ENCODE peak calls at places on chromosomes 2 and 18, in five cellular contexts. N is pancreas, W is K562, C is neural progenitor cell, T is OCI-LY7. J is an unnamed sample.

GRCh38 chr2:133342960-133343359 is 225.3 kb downstream of the NCKAP5 start:
- DNase-seq in N (no peak), W (no peak), T (no peak), C (no peak), J (no peak)

GRCh38 chr18:57561728-57562423 is 24.6 kb downstream of the FECH start:
- DNase-seq in N (no peak), W (peak; percentile 63), T (peak; percentile 55), C (peak; percentile 84), J (peak; percentile 66)

GRCh38 chr2:204842731-204843490 is 297.6 kb downstream of the PARD3B start:
- DNase-seq in W (no peak), C (no peak), N (no peak), T (no peak), J (no peak)

GRCh38 chr18:33201509-33201926 is 239.0 kb downstream of the CCDC178 start:
- DNase-seq in T (no peak), C (peak; percentile 72), W (no peak), N (no peak), J (peak; percentile 60)

GRCh38 chr2:190098851-190099250 is 36.3 kb upstream of the MSTN start:
- DNase-seq in C (no peak), W (no peak), T (no peak), N (no peak), J (no peak)

GRCh38 chr2:53021285-53021684 is 746.3 kb upstream of the CHAC2 start:
- DNase-seq in C (no peak), T (no peak), N (no peak), W (no peak), J (peak; percentile 12)

GRCh38 chr2:52960891-52961290 is 806.7 kb upstream of the CHAC2 start:
- DNase-seq in N (no peak), C (peak; percentile 20), W (no peak), T (no peak), J (no peak)

GRCh38 chr2:68737717-68738116 is 3.1 kb downstream of the ARHGAP25 start:
- DNase-seq in C (no peak), W (no peak), T (peak; percentile 65), N (no peak), J (no peak)

GRCh38 chr2:158024288-158024898 is 77.3 kb upstream of the UPP2 start:
- DNase-seq in W (peak; percentile 63), N (peak; percentile 40), T (peak; percentile 45), C (peak; percentile 62), J (peak; percentile 52)

GRCh38 chr2:200618590-200619021 is 32.8 kb downstream of the AOX1 start:
- DNase-seq in C (peak; percentile 40), T (peak; percentile 45), N (no peak), W (no peak), J (peak; percentile 87)

GRCh38 chr2:72539145-72539552 is 286.7 kb downstream of the EXOC6B start:
- DNase-seq in N (no peak), W (no peak), T (no peak), C (peak; percentile 15), J (peak; percentile 90)

GRCh38 chr18:31185551-31185950 is 22.9 kb upstream of the DSC1 start:
- DNase-seq in N (no peak), W (no peak), C (no peak), T (no peak), J (no peak)

GRCh38 chr18:2971741-2972552 is 41.0 kb downstream of the LPIN2 start:
- DNase-seq in T (peak; percentile 45), N (no peak), C (no peak), W (no peak), J (no peak)

GRCh38 chr18:2651981-2652380 is 3.5 kb upstream of the SMCHD1 start:
- DNase-seq in W (no peak), N (no peak), T (no peak), C (no peak), J (no peak)

GRCh38 chr18:75439356-75439755 is 11.9 kb upstream of the SMIM21 start:
- DNase-seq in C (no peak), T (no peak), W (no peak), N (no peak), J (no peak)

GRCh38 chr2:189799531-189799930 is 15.3 kb downstream of the PMS1 start:
- DNase-seq in C (no peak), W (no peak), N (no peak), T (no peak), J (peak; percentile 53)

GRCh38 chr2:72146357-72147302 is 1.0 kb downstream of the CYP26B1 start:
- DNase-seq in C (peak; percentile 48), W (no peak), T (no peak), N (no peak), J (no peak)

GRCh38 chr2:20148411-20148810 is 76.5 kb downstream of the SDC1 start:
- DNase-seq in C (no peak), T (no peak), N (no peak), W (no peak), J (no peak)

GRCh38 chr2:216692636-216693413 is 2.5 kb downstream of the IGFBP5 start:
- DNase-seq in W (peak; percentile 62), N (peak; percentile 59), T (no peak), C (peak; percentile 94), J (peak; percentile 50)

GRCh38 chr18:9146224-9146623 is 9.6 kb downstream of the ANKRD12 start:
- DNase-seq in N (no peak), C (no peak), T (no peak), W (no peak), J (no peak)

GRCh38 chr18:43129946-43130523 is 14.6 kb upstream of the RIT2 start:
- DNase-seq in W (no peak), N (no peak), T (no peak), C (no peak), J (peak; percentile 7)

GRCh38 chr2:155382781-155383180 is 684.3 kb downstream of the KCNJ3 start:
- DNase-seq in T (no peak), W (no peak), N (no peak), C (no peak), J (no peak)

GRCh38 chr2:183283176-183283575 is 158.9 kb downstream of the NUP35 start:
- DNase-seq in C (no peak), N (no peak), T (no peak), W (no peak), J (no peak)

GRCh38 chr2:190216829-190217228 is 102.8 kb downstream of the HIBCH start:
- DNase-seq in T (peak; percentile 33), W (peak; percentile 10), C (peak; percentile 74), N (peak; percentile 56), J (peak; percentile 37)

GRCh38 chr18:5393779-5394178 is 98.3 kb upstream of the ZBTB14 start:
- DNase-seq in C (no peak), N (no peak), W (no peak), T (no peak), J (no peak)

GRCh38 chr18:77990131-77990530 is 740.5 kb downstream of the GALR1 start:
- DNase-seq in T (no peak), C (no peak), N (no peak), W (no peak), J (no peak)

GRCh38 chr2:191938779-191939178 is 91.9 kb upstream of the CAVIN2 start:
- DNase-seq in W (no peak), C (no peak), N (no peak), T (no peak), J (no peak)

GRCh38 chr2:163345795-163346573 is 389.8 kb downstream of the FIGN start:
- DNase-seq in T (peak; percentile 59), C (peak; percentile 76), W (peak; percentile 15), N (no peak), J (peak; percentile 73)

GRCh38 chr2:222683805-222684204 is 12.3 kb downstream of the MOGAT1 start:
- DNase-seq in T (no peak), W (no peak), C (no peak), N (no peak), J (no peak)

GRCh38 chr2:47300609-47301276 is 102.2 kb upstream of the MSH2 start:
- DNase-seq in W (no peak), N (no peak), C (no peak), T (peak; percentile 66), J (no peak)
- H3K27ac ChIP-seq in W (no peak overlapping the region), N (no peak overlapping the region), C (no peak overlapping the region), T (no peak overlapping the region), J (no peak overlapping the region)

GRCh38 chr2:111903930-111904439 is 5.6 kb downstream of the MERTK start:
- DNase-seq in T (no peak), C (peak; percentile 40), N (no peak), W (no peak), J (no peak)

GRCh38 chr2:111903516-111903915 is 5.1 kb downstream of the MERTK start:
- DNase-seq in T (no peak), N (no peak), W (no peak), C (no peak), J (no peak)

GRCh38 chr2:111898703-111899514 is 502 bp downstream of the MERTK start:
- DNase-seq in T (no peak), N (no peak), C (peak; percentile 68), W (peak; percentile 12), J (peak; percentile 69)

GRCh38 chr2:111897924-111898702 is at the start of gene MERTK:
- DNase-seq in C (peak; percentile 97), T (no peak), W (peak; percentile 85), N (peak; percentile 90), J (peak; percentile 87)

GRCh38 chr2:111900859-111901258 is 2.5 kb downstream of the MERTK start:
- DNase-seq in T (peak; percentile 32), W (no peak), C (peak; percentile 51), N (no peak), J (peak; percentile 50)
- TF ChIP-seq CTCF in T (peak; percentile 69), W (peak; percentile 67), C (peak; percentile 52), N (no peak), J (peak; percentile 46)

DNA sequence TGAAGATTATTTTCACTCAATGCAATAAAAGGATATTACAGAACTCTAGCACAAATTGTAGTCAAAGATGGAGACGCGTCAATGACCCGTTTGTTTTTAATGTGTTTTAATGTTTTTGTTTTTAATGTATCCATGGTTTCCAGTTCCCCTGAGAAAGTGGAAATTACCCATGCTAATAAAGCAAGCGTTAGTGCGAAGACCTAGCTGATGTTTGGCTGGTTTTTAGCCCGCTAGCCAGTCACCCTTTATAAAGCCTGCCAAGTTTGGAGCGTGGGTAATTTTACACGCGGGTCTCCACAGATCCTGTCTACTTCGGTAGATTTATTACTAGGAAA is 425 bp upstream of the CHMP1B start:
- DNase-seq in N (no peak), T (no peak), C (no peak), W (no peak), J (no peak)
- H3K27ac ChIP-seq in N (peak overlapping the region; percentile 80), T (peak overlapping the region; percentile 35), C (no peak overlapping the region), W (peak overlapping the region; percentile 83), J (peak overlapping the region; percentile 85)

GRCh38 chr2:117917223-117917917 is 96.5 kb downstream of the CCDC93 start:
- DNase-seq in W (no peak), C (peak; percentile 29), N (no peak), T (no peak), J (peak; percentile 20)
- TF ChIP-seq CTCF in W (peak; percentile 30), C (peak; percentile 49), N (no peak), T (peak; percentile 21), J (peak; percentile 36)

GRCh38 chr2:106120432-106120831 is 73.7 kb downstream of the UXS1 start:
- DNase-seq in T (no peak), N (peak; percentile 71), C (no peak), W (no peak), J (no peak)

GRCh38 chr2:106116248-106116647 is 77.9 kb downstream of the UXS1 start:
- DNase-seq in W (no peak), N (no peak), C (no peak), T (no peak), J (no peak)

GRCh38 chr2:106119074-106119473 is 75.0 kb downstream of the UXS1 start:
- DNase-seq in W (no peak), T (no peak), N (no peak), C (no peak), J (no peak)

GRCh38 chr2:106117347-106117746 is 76.8 kb downstream of the UXS1 start:
- DNase-seq in C (no peak), W (no peak), T (no peak), N (no peak), J (no peak)

GRCh38 chr2:106117882-106118684 is 76.0 kb downstream of the UXS1 start:
- DNase-seq in C (no peak), W (no peak), T (no peak), N (peak; percentile 34), J (no peak)
- H3K27ac ChIP-seq in C (no peak overlapping the region), W (no peak overlapping the region), T (no peak overlapping the region), N (no peak overlapping the region), J (no peak overlapping the region)